ENCODE peak calls at places on chromosome 3, in ten cellular contexts. One of them, this sample, is unnamed. For H3K4me1, the result is how much of the 10 kb centered on the place peaks cover.

GRCh38 chr3:41117398-41117870 is 81.9 kb upstream of the CTNNB1 start:
- DNase-seq in RWPE2: peak
- DNase-seq in ovary: peak
- DNase-seq in SJCRH30: peak
- DNase-seq in left lung: peak
- DNase-seq in NT2/D1: no peak
- DNase-seq in psoas muscle: peak
- DNase-seq in aorta: peak
- DNase-seq in adrenal gland: peak
- DNase-seq in endodermal cell: peak
- DNase-seq in this sample: no peak

GRCh38 chr3:21154911-21155310 is 596.1 kb downstream of the ZNF385D start:
- DNase-seq in RWPE2: no peak
- DNase-seq in ovary: no peak
- DNase-seq in SJCRH30: no peak
- DNase-seq in left lung: no peak
- DNase-seq in NT2/D1: no peak
- DNase-seq in psoas muscle: no peak
- DNase-seq in aorta: no peak
- DNase-seq in adrenal gland: no peak
- DNase-seq in endodermal cell: no peak
- DNase-seq in this sample: no peak

GRCh38 chr3:183281126-183281797 is 28.2 kb downstream of the B3GNT5 start:
- DNase-seq in RWPE2: no peak
- DNase-seq in ovary: no peak
- DNase-seq in SJCRH30: peak
- DNase-seq in left lung: no peak
- DNase-seq in NT2/D1: no peak
- DNase-seq in psoas muscle: no peak
- DNase-seq in aorta: no peak
- DNase-seq in adrenal gland: no peak
- DNase-seq in endodermal cell: no peak
- DNase-seq in this sample: no peak

GRCh38 chr3:56297281-56297680 is 171.0 kb downstream of the ERC2 start:
- DNase-seq in RWPE2: no peak
- DNase-seq in ovary: no peak
- DNase-seq in SJCRH30: peak
- DNase-seq in left lung: no peak
- DNase-seq in NT2/D1: no peak
- DNase-seq in psoas muscle: no peak
- DNase-seq in aorta: no peak
- DNase-seq in adrenal gland: no peak
- DNase-seq in endodermal cell: no peak
- DNase-seq in this sample: no peak

GRCh38 chr3:159830523-159831151 is 158.0 kb upstream of the IL12A start:
- DNase-seq in RWPE2: no peak
- DNase-seq in ovary: no peak
- DNase-seq in SJCRH30: no peak
- DNase-seq in left lung: no peak
- DNase-seq in NT2/D1: no peak
- DNase-seq in psoas muscle: no peak
- DNase-seq in aorta: no peak
- DNase-seq in adrenal gland: no peak
- DNase-seq in endodermal cell: no peak
- DNase-seq in this sample: no peak

GRCh38 chr3:161215186-161215585 is 5.9 kb upstream of the NMD3 start:
- DNase-seq in RWPE2: no peak
- DNase-seq in ovary: no peak
- DNase-seq in SJCRH30: no peak
- DNase-seq in left lung: no peak
- DNase-seq in NT2/D1: no peak
- DNase-seq in psoas muscle: no peak
- DNase-seq in aorta: no peak
- DNase-seq in adrenal gland: no peak
- DNase-seq in endodermal cell: no peak
- DNase-seq in this sample: no peak

GRCh38 chr3:39707314-39707909 is 102.0 kb upstream of the MYRIP start:
- DNase-seq in RWPE2: no peak
- DNase-seq in ovary: no peak
- DNase-seq in SJCRH30: peak
- DNase-seq in left lung: no peak
- DNase-seq in NT2/D1: peak
- DNase-seq in psoas muscle: no peak
- DNase-seq in aorta: no peak
- DNase-seq in adrenal gland: no peak
- DNase-seq in endodermal cell: no peak
- DNase-seq in this sample: peak

GRCh38 chr3:160999268-160999667 is 105.9 kb downstream of the B3GALNT1 start:
- DNase-seq in RWPE2: no peak
- DNase-seq in ovary: no peak
- DNase-seq in SJCRH30: peak
- DNase-seq in left lung: no peak
- DNase-seq in NT2/D1: no peak
- DNase-seq in psoas muscle: no peak
- DNase-seq in aorta: no peak
- DNase-seq in adrenal gland: no peak
- DNase-seq in endodermal cell: no peak
- DNase-seq in this sample: no peak

GRCh38 chr3:39267631-39268553 is 11.9 kb downstream of the CX3CR1 start:
- DNase-seq in RWPE2: no peak
- DNase-seq in ovary: no peak
- DNase-seq in SJCRH30: no peak
- DNase-seq in left lung: no peak
- DNase-seq in NT2/D1: no peak
- DNase-seq in psoas muscle: no peak
- DNase-seq in aorta: no peak
- DNase-seq in adrenal gland: no peak
- DNase-seq in endodermal cell: no peak
- DNase-seq in this sample: no peak

GRCh38 chr3:195438371-195438770 is 4.4 kb downstream of the ACAP2 start:
- DNase-seq in RWPE2: no peak
- DNase-seq in ovary: no peak
- DNase-seq in SJCRH30: no peak
- DNase-seq in left lung: no peak
- DNase-seq in NT2/D1: no peak
- DNase-seq in psoas muscle: no peak
- DNase-seq in aorta: no peak
- DNase-seq in adrenal gland: no peak
- DNase-seq in endodermal cell: no peak
- DNase-seq in this sample: no peak

GRCh38 chr3:54424283-54424682 is 301.9 kb downstream of the CACNA2D3 start:
- DNase-seq in RWPE2: no peak
- DNase-seq in ovary: no peak
- DNase-seq in SJCRH30: no peak
- DNase-seq in left lung: no peak
- DNase-seq in NT2/D1: peak
- DNase-seq in psoas muscle: no peak
- DNase-seq in aorta: no peak
- DNase-seq in adrenal gland: no peak
- DNase-seq in endodermal cell: no peak
- DNase-seq in this sample: peak

GRCh38 chr3:149658444-149659172 is 783 bp upstream of the WWTR1 start:
- DNase-seq in RWPE2: peak
- DNase-seq in ovary: peak
- DNase-seq in SJCRH30: peak
- DNase-seq in left lung: peak
- DNase-seq in NT2/D1: no peak
- DNase-seq in psoas muscle: peak
- DNase-seq in aorta: peak
- DNase-seq in adrenal gland: peak
- DNase-seq in endodermal cell: peak
- DNase-seq in this sample: peak

DNA sequence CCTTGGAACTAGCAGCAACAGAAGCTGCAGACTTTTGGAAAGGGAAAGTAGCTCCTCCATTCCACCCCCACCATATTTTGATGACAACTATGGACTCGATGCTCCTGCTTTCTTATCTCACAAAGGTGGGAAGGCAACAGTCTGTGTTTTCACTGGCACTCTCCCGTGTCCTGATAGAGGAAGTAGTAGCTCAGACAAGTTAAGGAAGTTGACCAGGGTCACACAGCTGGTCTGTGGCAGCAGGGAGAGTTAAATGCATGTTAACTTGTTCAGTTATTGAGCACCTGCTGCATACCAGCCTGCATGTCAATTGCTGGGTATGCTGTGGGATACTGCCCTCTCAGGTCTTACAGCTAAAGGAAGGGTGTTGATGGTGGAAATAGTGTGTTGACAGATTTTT is 33.2 kb downstream of the BHLHE40 start:
- DNase-seq in RWPE2: no peak
- DNase-seq in ovary: no peak
- DNase-seq in SJCRH30: no peak
- DNase-seq in left lung: no peak
- DNase-seq in NT2/D1: no peak
- DNase-seq in psoas muscle: no peak
- DNase-seq in aorta: no peak
- DNase-seq in adrenal gland: no peak
- DNase-seq in endodermal cell: peak
- DNase-seq in this sample: no peak
- H3K4me1 ChIP-seq in RWPE2: under half
- H3K4me1 ChIP-seq in ovary: under half
- H3K4me1 ChIP-seq in SJCRH30: under half
- H3K4me1 ChIP-seq in left lung: half or more
- H3K4me1 ChIP-seq in NT2/D1: under half
- H3K4me1 ChIP-seq in psoas muscle: under half
- H3K4me1 ChIP-seq in aorta: under half
- H3K4me1 ChIP-seq in adrenal gland: under half
- H3K4me1 ChIP-seq in endodermal cell: under half
- H3K4me1 ChIP-seq in this sample: under half

GRCh38 chr3:10015476-10015904 is 10.7 kb upstream of the FANCD2 start:
- DNase-seq in RWPE2: no peak
- DNase-seq in ovary: peak
- DNase-seq in SJCRH30: peak
- DNase-seq in left lung: no peak
- DNase-seq in NT2/D1: no peak
- DNase-seq in psoas muscle: peak
- DNase-seq in aorta: peak
- DNase-seq in adrenal gland: peak
- DNase-seq in endodermal cell: no peak
- DNase-seq in this sample: no peak

GRCh38 chr3:10010546-10011465 is 15.4 kb upstream of the FANCD2 start:
- DNase-seq in RWPE2: peak
- DNase-seq in ovary: peak
- DNase-seq in SJCRH30: peak
- DNase-seq in left lung: peak
- DNase-seq in NT2/D1: peak
- DNase-seq in psoas muscle: peak
- DNase-seq in aorta: peak
- DNase-seq in adrenal gland: peak
- DNase-seq in endodermal cell: peak
- DNase-seq in this sample: peak

GRCh38 chr3:10012106-10012505 is 14.1 kb upstream of the FANCD2 start:
- DNase-seq in RWPE2: no peak
- DNase-seq in ovary: no peak
- DNase-seq in SJCRH30: peak
- DNase-seq in left lung: no peak
- DNase-seq in NT2/D1: no peak
- DNase-seq in psoas muscle: no peak
- DNase-seq in aorta: no peak
- DNase-seq in adrenal gland: no peak
- DNase-seq in endodermal cell: no peak
- DNase-seq in this sample: no peak

GRCh38 chr3:10008588-10009344 is 17.5 kb upstream of the FANCD2 start:
- DNase-seq in RWPE2: no peak
- DNase-seq in ovary: peak
- DNase-seq in SJCRH30: peak
- DNase-seq in left lung: peak
- DNase-seq in NT2/D1: no peak
- DNase-seq in psoas muscle: peak
- DNase-seq in aorta: peak
- DNase-seq in adrenal gland: peak
- DNase-seq in endodermal cell: peak
- DNase-seq in this sample: peak

GRCh38 chr3:10011644-10012043 is 14.6 kb upstream of the FANCD2 start:
- DNase-seq in RWPE2: no peak
- DNase-seq in ovary: no peak
- DNase-seq in SJCRH30: peak
- DNase-seq in left lung: no peak
- DNase-seq in NT2/D1: no peak
- DNase-seq in psoas muscle: peak
- DNase-seq in aorta: peak
- DNase-seq in adrenal gland: no peak
- DNase-seq in endodermal cell: no peak
- DNase-seq in this sample: no peak
- H3K4me3 ChIP-seq in RWPE2: no peak
- H3K4me3 ChIP-seq in ovary: peak
- H3K4me3 ChIP-seq in SJCRH30: peak
- H3K4me3 ChIP-seq in left lung: peak
- H3K4me3 ChIP-seq in NT2/D1: no peak
- H3K4me3 ChIP-seq in psoas muscle: peak
- H3K4me3 ChIP-seq in aorta: no peak
- H3K4me3 ChIP-seq in adrenal gland: no peak
- H3K4me3 ChIP-seq in endodermal cell: peak
- H3K4me3 ChIP-seq in this sample: no peak

DNA sequence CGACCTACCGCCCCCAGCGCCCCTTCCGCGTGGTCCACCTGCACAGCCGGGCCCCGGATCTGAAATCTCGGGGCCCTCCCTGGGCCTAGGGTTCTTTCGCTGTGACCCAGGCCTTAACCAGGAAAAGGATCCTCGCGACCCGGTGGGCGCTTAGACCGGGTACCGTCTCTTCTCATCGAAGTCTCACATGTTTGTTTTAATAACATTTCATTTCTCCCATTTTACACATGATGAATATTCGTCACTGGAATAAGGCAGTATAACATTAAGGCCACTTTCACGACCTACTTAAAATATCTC is 277 bp upstream of the DALRD3 start:
- DNase-seq in RWPE2: no peak
- DNase-seq in ovary: no peak
- DNase-seq in SJCRH30: no peak
- DNase-seq in left lung: no peak
- DNase-seq in NT2/D1: no peak
- DNase-seq in psoas muscle: no peak
- DNase-seq in aorta: no peak
- DNase-seq in adrenal gland: no peak
- DNase-seq in endodermal cell: no peak
- DNase-seq in this sample: no peak
- H3K4me1 ChIP-seq in RWPE2: under half
- H3K4me1 ChIP-seq in ovary: under half
- H3K4me1 ChIP-seq in SJCRH30: under half
- H3K4me1 ChIP-seq in left lung: under half
- H3K4me1 ChIP-seq in NT2/D1: under half
- H3K4me1 ChIP-seq in psoas muscle: under half
- H3K4me1 ChIP-seq in aorta: under half
- H3K4me1 ChIP-seq in adrenal gland: under half
- H3K4me1 ChIP-seq in endodermal cell: under half
- H3K4me1 ChIP-seq in this sample: under half

DNA sequence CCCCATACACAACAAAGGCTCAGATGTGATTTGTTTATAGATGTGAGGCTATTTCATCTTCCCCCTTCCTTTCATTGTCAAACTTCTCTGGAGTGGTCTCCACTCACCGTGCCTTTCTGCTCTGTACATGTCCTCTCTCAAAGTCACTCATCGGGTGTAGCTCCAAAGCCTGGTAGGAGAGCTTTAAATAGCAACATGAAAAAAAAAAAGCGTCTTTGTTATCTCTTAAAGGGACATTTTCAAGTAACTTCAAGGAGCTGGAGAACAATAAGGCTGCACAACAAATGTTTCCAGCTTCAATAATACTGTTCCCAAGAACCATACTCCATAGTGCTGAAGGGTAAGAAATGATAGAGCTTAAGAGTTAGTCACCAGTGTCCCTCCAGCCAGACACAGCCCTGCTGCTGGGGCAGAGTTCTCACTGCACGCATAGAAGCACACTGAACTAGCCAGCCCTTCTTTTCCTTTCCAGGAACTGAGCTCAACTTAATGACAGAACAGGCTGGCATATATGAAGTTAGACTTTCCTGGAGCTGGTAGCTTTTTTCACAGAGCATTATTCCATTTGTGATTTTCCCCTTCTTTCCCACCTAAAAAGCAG is 8.1 kb downstream of the FBXO40 start:
- DNase-seq in RWPE2: no peak
- DNase-seq in ovary: no peak
- DNase-seq in SJCRH30: no peak
- DNase-seq in left lung: no peak
- DNase-seq in NT2/D1: no peak
- DNase-seq in psoas muscle: no peak
- DNase-seq in aorta: no peak
- DNase-seq in adrenal gland: no peak
- DNase-seq in endodermal cell: no peak
- DNase-seq in this sample: no peak
- H3K4me3 ChIP-seq in RWPE2: no peak
- H3K4me3 ChIP-seq in ovary: no peak
- H3K4me3 ChIP-seq in SJCRH30: no peak
- H3K4me3 ChIP-seq in left lung: no peak
- H3K4me3 ChIP-seq in NT2/D1: no peak
- H3K4me3 ChIP-seq in psoas muscle: peak
- H3K4me3 ChIP-seq in aorta: no peak
- H3K4me3 ChIP-seq in adrenal gland: no peak
- H3K4me3 ChIP-seq in endodermal cell: no peak
- H3K4me3 ChIP-seq in this sample: no peak

This sample was measured in BE2C.